ENCODE peak calls at places on chromosome 15, in ten cellular contexts. S, N, J, O, B, W, F, E, D and K are unnamed samples.

GRCh38 chr15:68186671-68187397 is 18.3 kb downstream of the CALML4 start:
- DNase-seq in O (no peak), B (peak; percentile 71), E (no peak), F (no peak), D (peak; percentile 7), J (no peak), W (peak; percentile 80), S (no peak), N (peak; percentile 33), K (peak; percentile 92)

GRCh38 chr15:64813075-64813474 is 12.4 kb downstream of the PIF1 start:
- DNase-seq in J (no peak), F (no peak), B (no peak), W (peak; percentile 45), E (no peak), O (no peak), N (no peak), S (no peak), D (no peak), K (peak; percentile 51)

GRCh38 chr15:78007965-78008886 is 69.3 kb downstream of the TBC1D2B start:
- DNase-seq in E (no peak), D (peak; percentile 81), J (no peak), F (no peak), B (peak; percentile 81), N (peak; percentile 16), W (peak; percentile 95), O (peak; percentile 91), S (no peak), K (peak; percentile 77)

GRCh38 chr15:48978638-48979037 is 14.9 kb upstream of the SHC4 start:
- DNase-seq in E (no peak), W (no peak), B (no peak), D (no peak), F (no peak), S (no peak), J (no peak), O (no peak), N (no peak), K (no peak)

GRCh38 chr15:40146037-40146436 is 14.8 kb upstream of the BUB1B start:
- DNase-seq in D (peak; percentile 34), O (no peak), F (no peak), N (no peak), J (no peak), W (peak; percentile 67), S (no peak), B (peak; percentile 43), E (no peak), K (peak; percentile 59)

GRCh38 chr15:66928101-66928500 is 137.3 kb upstream of the SMAD3 start:
- DNase-seq in S (no peak), N (no peak), D (no peak), J (no peak), E (no peak), W (no peak), F (no peak), O (no peak), B (no peak), K (no peak)

GRCh38 chr15:82552861-82553260 is 12.6 kb upstream of the RPS17 start:
- DNase-seq in B (no peak), W (no peak), O (no peak), J (no peak), E (no peak), D (no peak), S (no peak), F (no peak), N (no peak), K (no peak)

GRCh38 chr15:94417464-94418293 is 186.3 kb downstream of the MCTP2 start:
- DNase-seq in O (no peak), D (no peak), S (no peak), E (no peak), F (no peak), N (no peak), J (no peak), W (no peak), B (no peak), K (no peak)

GRCh38 chr15:63493451-63493850 is 10.9 kb upstream of the USP3 start:
- DNase-seq in S (no peak), D (no peak), F (no peak), J (no peak), O (no peak), N (no peak), B (no peak), W (no peak), E (no peak), K (no peak)

GRCh38 chr15:100780208-100780800 is 99.3 kb upstream of the ALDH1A3 start:
- DNase-seq in J (no peak), S (no peak), B (no peak), D (no peak), E (no peak), N (no peak), W (no peak), F (no peak), O (no peak), K (no peak)

GRCh38 chr15:101250931-101251829 is 668 bp downstream of the CHSY1 start:
- DNase-seq in N (no peak), E (no peak), S (no peak), O (peak; percentile 47), B (peak; percentile 59), D (no peak), F (no peak), W (peak; percentile 75), J (peak; percentile 48), K (peak; percentile 44)

GRCh38 chr15:59174846-59175831 is 31.5 kb upstream of the LDHAL6B start:
- DNase-seq in S (peak; percentile 43), W (peak; percentile 72), J (peak; percentile 51), F (peak; percentile 49), E (peak; percentile 45), O (peak; percentile 42), B (peak; percentile 90), N (peak; percentile 56), D (peak; percentile 78), K (peak; percentile 86)

GRCh38 chr15:42048080-42048820 is 27.4 kb upstream of the PLA2G4E start:
- DNase-seq in N (no peak), E (no peak), O (no peak), J (no peak), D (no peak), W (no peak), B (no peak), S (no peak), F (no peak), K (no peak)

GRCh38 chr15:38611228-38611627 is 46.6 kb upstream of the RASGRP1 start:
- DNase-seq in N (no peak), S (no peak), W (no peak), B (no peak), E (no peak), J (no peak), D (no peak), F (no peak), O (no peak), K (no peak)

GRCh38 chr15:78873796-78874761 is 1.4 kb downstream of the MORF4L1 start:
- DNase-seq in W (peak; percentile 47), O (no peak), E (no peak), J (no peak), N (no peak), S (no peak), B (peak; percentile 23), D (no peak), F (no peak), K (peak; percentile 45)

GRCh38 chr15:43702701-43703433 is 9.2 kb downstream of the CKMT1A start:
- DNase-seq in D (no peak), F (no peak), N (no peak), B (no peak), E (no peak), S (no peak), J (no peak), O (no peak), W (no peak), K (no peak)

GRCh38 chr15:101138913-101139880 is 112.7 kb downstream of the CHSY1 start:
- DNase-seq in N (no peak), E (no peak), J (no peak), O (no peak), F (no peak), B (no peak), W (no peak), S (no peak), D (no peak), K (peak; percentile 93)

GRCh38 chr15:39666671-39667070 is 85.8 kb downstream of the THBS1 start:
- DNase-seq in N (no peak), S (peak; percentile 11), W (peak; percentile 45), E (peak; percentile 20), F (no peak), D (peak; percentile 64), B (no peak), J (no peak), O (no peak), K (peak; percentile 80)

GRCh38 chr15:67863442-67863987 is 23.7 kb upstream of the RNU6-1 start:
- DNase-seq in D (peak; percentile 41), E (peak; percentile 77), B (peak; percentile 61), O (peak; percentile 82), F (peak; percentile 82), S (no peak), N (no peak), W (peak; percentile 87), J (peak; percentile 62), K (peak; percentile 80)

GRCh38 chr15:53534105-53534839 is 225.2 kb downstream of the WDR72 start:
- DNase-seq in E (no peak), W (no peak), N (no peak), S (no peak), J (no peak), D (no peak), F (no peak), O (no peak), B (no peak), K (no peak)

GRCh38 chr15:45179221-45179985 is 8.4 kb downstream of the SHF start:
- DNase-seq in F (no peak), J (no peak), B (peak; percentile 26), S (no peak), N (no peak), W (peak; percentile 38), D (peak; percentile 10), E (no peak), O (no peak), K (no peak)